ENCODE peak calls at places on chromosomes 5 and 9, in ten cellular contexts. W, N, S, I, C, P, E, F, T and O are unnamed samples. For H3K27me3, the result is how much of the 10 kb centered on the place peaks cover.

GRCh38 chr9:68963416-68963815 is 50.5 kb downstream of the PRKACG start:
- DNase-seq in W (no peak), N (no peak), S (no peak), I (peak), C (no peak), P (no peak), E (no peak), F (no peak), T (no peak), O (no peak)

GRCh38 chr5:15525679-15526275 is 25.8 kb downstream of the FBXL7 start:
- DNase-seq in W (peak), N (no peak), S (no peak), I (no peak), C (no peak), P (no peak), E (no peak), F (peak), T (no peak), O (no peak)

GRCh38 chr9:78357165-78357873 is 60.4 kb downstream of the PSAT1 start:
- DNase-seq in W (no peak), N (no peak), S (no peak), I (no peak), C (no peak), P (no peak), E (no peak), F (no peak), T (no peak), O (no peak)

GRCh38 chr5:73534001-73534547 is 31.4 kb downstream of the ANKRA2 start:
- DNase-seq in W (peak), N (no peak), S (no peak), I (peak), C (peak), P (no peak), E (no peak), F (peak), T (no peak), O (no peak)

GRCh38 chr9:136448655-136449054 is 9.0 kb upstream of the INPP5E start:
- DNase-seq in W (no peak), N (no peak), S (no peak), I (no peak), C (no peak), P (no peak), E (no peak), F (no peak), T (no peak), O (no peak)

GRCh38 chr5:41790038-41790776 is 80.0 kb downstream of the OXCT1 start:
- DNase-seq in W (peak), N (no peak), S (no peak), I (no peak), C (peak), P (no peak), E (no peak), F (no peak), T (no peak), O (no peak)

GRCh38 chr9:136438548-136438908 is 1.1 kb downstream of the INPP5E start:
- DNase-seq in W (no peak), N (no peak), S (no peak), I (no peak), C (no peak), P (peak), E (no peak), F (peak), T (no peak), O (no peak)

GRCh38 chr9:113350937-113351336 is 1.6 kb downstream of the BSPRY start:
- DNase-seq in W (no peak), N (no peak), S (no peak), I (no peak), C (no peak), P (no peak), E (no peak), F (no peak), T (no peak), O (no peak)

GRCh38 chr9:5269249-5269715 is 35.2 kb downstream of the RLN2 start:
- DNase-seq in W (no peak), N (no peak), S (no peak), I (no peak), C (peak), P (peak), E (no peak), F (peak), T (no peak), O (no peak)

GRCh38 chr9:72478993-72479392 is 42.4 kb upstream of the TMC1 start:
- DNase-seq in W (no peak), N (no peak), S (no peak), I (no peak), C (peak), P (no peak), E (no peak), F (peak), T (no peak), O (no peak)

GRCh38 chr9:72140582-72140981 is 8.7 kb upstream of the GDA start:
- DNase-seq in W (no peak), N (no peak), S (no peak), I (no peak), C (no peak), P (no peak), E (no peak), F (no peak), T (no peak), O (no peak)

GRCh38 chr5:162786234-162786633 is 651.2 kb upstream of the CCNG1 start:
- DNase-seq in W (no peak), N (no peak), S (no peak), I (no peak), C (no peak), P (no peak), E (no peak), F (no peak), T (no peak), O (no peak)

GRCh38 chr5:178866946-178867345 is 7.2 kb downstream of the ZNF354B start:
- DNase-seq in W (no peak), N (no peak), S (no peak), I (no peak), C (no peak), P (no peak), E (no peak), F (no peak), T (no peak), O (no peak)

GRCh38 chr9:130262061-130262745 is 3.4 kb upstream of the HMCN2 start:
- DNase-seq in W (no peak), N (no peak), S (no peak), I (no peak), C (no peak), P (no peak), E (no peak), F (no peak), T (no peak), O (peak)
- H3K27me3 ChIP-seq in W (half or more), N (under half), S (under half), I (under half), C (half or more), P (half or more), E (under half), F (half or more), T (under half), O (half or more)

GRCh38 chr5:176702952-176703641 is 55.8 kb downstream of the TSPAN17 start:
- DNase-seq in W (no peak), N (no peak), S (no peak), I (no peak), C (no peak), P (no peak), E (no peak), F (no peak), T (no peak), O (no peak)
- H3K27me3 ChIP-seq in W (under half), N (under half), S (under half), I (under half), C (under half), P (under half), E (under half), F (half or more), T (under half), O (under half)

GRCh38 chr5:169606279-169606678 is 22.7 kb downstream of the SPDL1 start:
- DNase-seq in W (no peak), N (no peak), S (no peak), I (no peak), C (no peak), P (no peak), E (no peak), F (no peak), T (no peak), O (no peak)
- H3K27me3 ChIP-seq in W (under half), N (under half), S (under half), I (under half), C (under half), P (under half), E (under half), F (under half), T (under half), O (under half)

GRCh38 chr5:174553556-174553955 is 170.8 kb upstream of the MSX2 start:
- DNase-seq in W (no peak), N (no peak), S (no peak), I (peak), C (peak), P (no peak), E (no peak), F (no peak), T (peak), O (peak)
- H3K27me3 ChIP-seq in W (under half), N (under half), S (under half), I (under half), C (under half), P (under half), E (under half), F (under half), T (under half), O (under half)

DNA sequence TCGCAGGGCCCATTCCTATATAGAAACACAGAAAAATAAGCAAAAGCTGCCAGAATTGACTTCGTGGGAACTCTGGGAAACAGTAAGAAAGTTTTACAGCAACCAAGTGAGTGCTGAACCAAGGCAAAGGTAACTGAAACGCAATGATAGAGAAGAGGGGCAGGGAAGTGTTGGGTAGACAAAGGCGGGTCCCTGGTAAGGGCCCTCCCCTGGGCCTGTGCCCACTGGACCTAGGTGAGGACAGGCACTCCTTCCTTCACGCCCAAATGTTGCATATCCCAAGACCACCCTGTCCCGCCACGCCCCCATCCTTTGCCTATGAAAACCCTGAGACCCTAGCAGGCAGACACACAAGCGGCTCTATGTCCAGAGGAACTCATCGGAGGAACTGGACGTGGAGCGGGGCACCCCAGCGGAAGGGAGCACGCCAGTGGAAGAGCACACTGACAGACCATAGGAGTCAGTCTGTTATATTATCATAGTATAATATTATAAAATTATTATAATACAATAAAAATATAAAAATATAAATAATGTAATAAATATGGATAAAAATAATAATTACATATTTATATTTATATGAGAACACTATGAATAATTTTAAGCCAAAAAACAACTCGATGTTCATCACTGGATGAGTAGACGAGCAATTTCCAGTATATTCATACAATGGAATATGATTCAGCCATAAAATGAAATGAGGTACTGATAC is 27.9 kb downstream of the CDKN2A start:
- DNase-seq in W (no peak), N (no peak), S (no peak), I (no peak), C (no peak), P (no peak), E (no peak), F (no peak), T (no peak), O (no peak)
- H3K27me3 ChIP-seq in W (under half), N (under half), S (half or more), I (half or more), C (under half), P (half or more), E (under half), F (under half), T (under half), O (under half)

GRCh38 chr5:568061-568781 is 43.9 kb upstream of the CEP72 start:
- DNase-seq in W (no peak), N (peak), S (no peak), I (no peak), C (no peak), P (no peak), E (no peak), F (no peak), T (no peak), O (no peak)

GRCh38 chr5:569868-570361 is 42.2 kb upstream of the CEP72 start:
- DNase-seq in W (no peak), N (no peak), S (no peak), I (no peak), C (no peak), P (no peak), E (no peak), F (no peak), T (no peak), O (no peak)

GRCh38 chr5:570886-571285 is 41.3 kb upstream of the CEP72 start:
- DNase-seq in W (no peak), N (peak), S (no peak), I (no peak), C (no peak), P (no peak), E (no peak), F (no peak), T (no peak), O (no peak)

GRCh38 chr5:568809-569208 is 43.3 kb upstream of the CEP72 start:
- DNase-seq in W (no peak), N (peak), S (no peak), I (no peak), C (no peak), P (no peak), E (no peak), F (no peak), T (no peak), O (no peak)

GRCh38 chr5:569358-569867 is 42.7 kb upstream of the CEP72 start:
- DNase-seq in W (no peak), N (peak), S (no peak), I (no peak), C (no peak), P (no peak), E (no peak), F (no peak), T (no peak), O (no peak)
- H3K27me3 ChIP-seq in W (under half), N (under half), S (under half), I (under half), C (under half), P (under half), E (under half), F (half or more), T (under half), O (under half)

DNA sequence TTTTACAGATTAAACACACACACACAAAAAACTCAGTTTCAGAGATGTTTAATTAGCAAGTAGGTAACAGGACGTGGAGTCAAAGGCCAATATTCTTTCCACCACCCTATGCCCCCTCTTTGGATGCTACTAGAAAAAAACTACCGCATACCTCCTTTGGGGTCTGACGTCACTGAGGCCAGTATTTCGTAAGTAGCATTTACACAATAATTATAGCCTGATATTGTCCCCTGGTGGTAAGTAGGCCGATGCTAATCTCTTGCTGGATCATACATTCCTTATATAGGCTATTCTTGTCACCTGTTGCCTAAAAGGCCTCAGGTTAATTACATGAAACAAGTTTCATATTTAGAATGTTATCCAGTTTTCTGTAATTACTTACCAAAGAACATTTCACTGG is 21.0 kb upstream of the SMARCA2 start:
- DNase-seq in W (no peak), N (no peak), S (no peak), I (no peak), C (no peak), P (no peak), E (no peak), F (no peak), T (no peak), O (no peak)
- H3K27me3 ChIP-seq in W (under half), N (under half), S (under half), I (under half), C (under half), P (under half), E (under half), F (under half), T (under half), O (under half)

GRCh38 chr5:40479939-40480338 is 199.8 kb upstream of the PTGER4 start:
- DNase-seq in W (no peak), N (no peak), S (no peak), I (no peak), C (no peak), P (no peak), E (no peak), F (no peak), T (no peak), O (no peak)
- H3K27me3 ChIP-seq in W (under half), N (under half), S (under half), I (under half), C (under half), P (under half), E (under half), F (under half), T (under half), O (under half)

GRCh38 chr5:80043187-80043586 is 8.0 kb downstream of the THBS4 start:
- DNase-seq in W (no peak), N (no peak), S (no peak), I (no peak), C (no peak), P (no peak), E (no peak), F (no peak), T (no peak), O (no peak)

GRCh38 chr5:80036621-80037020 is 1.5 kb downstream of the THBS4 start:
- DNase-seq in W (no peak), N (no peak), S (no peak), I (no peak), C (no peak), P (no peak), E (no peak), F (no peak), T (no peak), O (no peak)

GRCh38 chr5:80037366-80037765 is 2.2 kb downstream of the THBS4 start:
- DNase-seq in W (no peak), N (no peak), S (no peak), I (no peak), C (no peak), P (no peak), E (no peak), F (no peak), T (no peak), O (no peak)

GRCh38 chr5:80035839-80036238 is 691 bp downstream of the THBS4 start:
- DNase-seq in W (no peak), N (no peak), S (no peak), I (no peak), C (no peak), P (no peak), E (no peak), F (no peak), T (no peak), O (no peak)

GRCh38 chr5:80041536-80041935 is 6.4 kb downstream of the THBS4 start:
- DNase-seq in W (no peak), N (no peak), S (no peak), I (no peak), C (no peak), P (no peak), E (no peak), F (no peak), T (no peak), O (no peak)
- H3K27me3 ChIP-seq in W (under half), N (under half), S (under half), I (under half), C (under half), P (under half), E (under half), F (half or more), T (under half), O (under half)

GRCh38 chr9:109246533-109246932 is 74.3 kb downstream of the EPB41L4B start:
- DNase-seq in W (no peak), N (peak), S (no peak), I (no peak), C (no peak), P (no peak), E (no peak), F (no peak), T (no peak), O (no peak)

GRCh38 chr9:109247228-109247627 is 73.6 kb downstream of the EPB41L4B start:
- DNase-seq in W (no peak), N (no peak), S (no peak), I (no peak), C (no peak), P (no peak), E (no peak), F (no peak), T (no peak), O (no peak)

GRCh38 chr9:109249615-109250014 is 71.2 kb downstream of the EPB41L4B start:
- DNase-seq in W (no peak), N (peak), S (no peak), I (no peak), C (no peak), P (no peak), E (no peak), F (no peak), T (no peak), O (no peak)

GRCh38 chr9:109250311-109250741 is 70.5 kb downstream of the EPB41L4B start:
- DNase-seq in W (no peak), N (peak), S (no peak), I (no peak), C (no peak), P (no peak), E (no peak), F (no peak), T (no peak), O (no peak)

GRCh38 chr9:109248133-109248581 is 72.7 kb downstream of the EPB41L4B start:
- DNase-seq in W (peak), N (peak), S (no peak), I (peak), C (no peak), P (no peak), E (no peak), F (peak), T (no peak), O (no peak)
- H3K27me3 ChIP-seq in W (under half), N (under half), S (under half), I (under half), C (under half), P (under half), E (under half), F (under half), T (under half), O (under half)